ENCODE peak calls at places on chromosomes 16 and 17, in four cellular contexts. P is NCI-H2081 treated with DMSO at 0.1 percent for 48 hours; H is activated T-cell treated with anti-CD3 and anti-CD28 coated beads, Interleukin-2, amount 50 U/mL, for 24 hours; K is DMS79. J is an unnamed sample.
A peak's percentile ranks its signal among the peaks of the same experiment; 100 is the strongest.

GRCh38 chr16:14286381-14287230 is 215.5 kb downstream of the MRTFB start:
- DNase-seq in P (no peak), H (no peak), K (no peak), J (no peak)

GRCh38 chr16:31224092-31224955 is 7.4 kb upstream of the PYDC1 start:
- DNase-seq in P (no peak), H (no peak), K (no peak), J (no peak)

GRCh38 chr16:588639-588888 is 1.3 kb upstream of the RAB40C start:
- DNase-seq in P (no peak), H (no peak), K (no peak), J (no peak)

GRCh38 chr16:27401768-27402568 is at the start of gene IL21R:
- DNase-seq in P (no peak), H (peak; percentile 90), K (no peak), J (no peak)

GRCh38 chr17:36722903-36723263 is 121.5 kb downstream of the MRM1 start:
- DNase-seq in P (no peak), H (no peak), K (no peak), J (no peak)

GRCh38 chr17:31391496-31391949 is at the start of gene RAB11FIP4:
- DNase-seq in P (no peak), H (peak; percentile 40), K (peak; percentile 36), J (no peak)

GRCh38 chr17:19242323-19242722 is 5.2 kb downstream of the EPN2 start:
- DNase-seq in P (no peak), H (no peak), K (no peak), J (no peak)

GRCh38 chr17:82050761-82051641 is 610 bp downstream of the RFNG start:
- DNase-seq in P (no peak), H (no peak), K (no peak), J (no peak)

GRCh38 chr16:71626018-71626857 is at the start of gene MARVELD3:
- DNase-seq in P (no peak), H (peak; percentile 54), K (peak; percentile 42), J (no peak)

GRCh38 chr17:56866496-56866895 is 32.5 kb downstream of the DGKE start:
- DNase-seq in P (no peak), H (no peak), K (no peak), J (no peak)

GRCh38 chr16:54237-54581 is 581 bp downstream of the SNRNP25 start:
- DNase-seq in P (no peak), H (no peak), K (no peak), J (no peak)

GRCh38 chr16:57991551-57992059 is 8.9 kb downstream of the ZNF319 start:
- DNase-seq in P (no peak), H (no peak), K (no peak), J (no peak)

GRCh38 chr17:55273579-55274370 is 9.0 kb downstream of the HLF start:
- DNase-seq in P (no peak), H (no peak), K (no peak), J (no peak)

GRCh38 chr17:19978206-19978802 is 676 bp upstream of the AKAP10 start:
- DNase-seq in P (no peak), H (no peak), K (no peak), J (no peak)

GRCh38 chr16:57208926-57209325 is 22.8 kb downstream of the RSPRY1 start:
- DNase-seq in P (no peak), H (no peak), K (no peak), J (no peak)

J was measured in NCI-H1417 treated with DMSO at 0.1 percent for 48 hours.